ENCODE peak calls at places on chromosomes 4 and X, in nine cellular contexts. R, T, U, Q, P, Z, S, B and W are unnamed samples.

GRCh38 chrX:137052641-137053235 is 18.9 kb upstream of the GPR101 start:
- DNase-seq in R (no peak), T (no peak), U (peak; percentile 6), Q (no peak), P (no peak), Z (peak; percentile 17), S (peak; percentile 65), B (peak; percentile 39), W (no peak)

GRCh38 chrX:16869393-16870094 is 618 bp downstream of the RBBP7 start:
- DNase-seq in R (peak; percentile 34), T (peak; percentile 43), U (peak; percentile 50), Q (peak; percentile 15), P (peak; percentile 13), Z (peak; percentile 46), S (peak; percentile 83), B (peak; percentile 87), W (no peak)

GRCh38 chr4:73137121-73137520 is 67.6 kb upstream of the COX18 start:
- DNase-seq in R (no peak), T (no peak), U (no peak), Q (no peak), P (no peak), Z (no peak), S (no peak), B (no peak), W (no peak)

GRCh38 chr4:151304755-151305154 is 20.6 kb downstream of the SH3D19 start:
- DNase-seq in R (no peak), T (no peak), U (peak; percentile 43), Q (peak; percentile 10), P (peak; percentile 30), Z (no peak), S (peak; percentile 64), B (no peak), W (no peak)

GRCh38 chr4:76984127-76984526 is 34.6 kb downstream of the SEPTIN11 start:
- DNase-seq in R (no peak), T (peak; percentile 23), U (peak; percentile 21), Q (peak; percentile 82), P (peak; percentile 84), Z (no peak), S (no peak), B (no peak), W (no peak)

GRCh38 chr4:175376287-175376977 is 435.6 kb downstream of the GPM6A start:
- DNase-seq in R (no peak), T (no peak), U (no peak), Q (no peak), P (no peak), Z (no peak), S (no peak), B (peak; percentile 61), W (no peak)

GRCh38 chrX:134476284-134476683 is 16.3 kb downstream of the HPRT1 start:
- DNase-seq in R (no peak), T (no peak), U (no peak), Q (no peak), P (no peak), Z (no peak), S (no peak), B (no peak), W (no peak)

GRCh38 chrX:21838937-21839333 is 482 bp upstream of the MBTPS2 start:
- DNase-seq in R (no peak), T (no peak), U (peak; percentile 43), Q (peak; percentile 40), P (no peak), Z (no peak), S (no peak), B (no peak), W (no peak)

GRCh38 chr4:113978561-113979156 is 788 bp downstream of the ARSJ start:
- DNase-seq in R (peak; percentile 37), T (no peak), U (peak; percentile 40), Q (no peak), P (peak; percentile 55), Z (no peak), S (peak; percentile 75), B (peak; percentile 15), W (no peak)

GRCh38 chrX:56947695-56948094 is 47.6 kb downstream of the SPIN3 start:
- DNase-seq in R (no peak), T (no peak), U (peak; percentile 69), Q (no peak), P (no peak), Z (no peak), S (no peak), B (no peak), W (no peak)

GRCh38 chr4:80412322-80412721 is 76.8 kb downstream of the CFAP299 start:
- DNase-seq in R (no peak), T (no peak), U (no peak), Q (no peak), P (no peak), Z (no peak), S (no peak), B (no peak), W (no peak)

GRCh38 chr4:110787109-110787508 is 164.2 kb upstream of the PITX2 start:
- DNase-seq in R (no peak), T (no peak), U (no peak), Q (no peak), P (no peak), Z (no peak), S (no peak), B (no peak), W (no peak)

GRCh38 chrX:15269618-15270521 is at the start of gene ASB9:
- DNase-seq in R (peak; percentile 60), T (peak; percentile 46), U (peak; percentile 93), Q (peak; percentile 62), P (peak; percentile 64), Z (peak; percentile 17), S (peak; percentile 55), B (no peak), W (peak; percentile 44)

GRCh38 chrX:111881715-111882114 is 5.7 kb downstream of the TRPC5OS start:
- DNase-seq in R (no peak), T (no peak), U (no peak), Q (no peak), P (no peak), Z (no peak), S (no peak), B (no peak), W (no peak)

GRCh38 chr4:36172650-36173049 is 71.7 kb downstream of the ARAP2 start:
- DNase-seq in R (no peak), T (no peak), U (no peak), Q (no peak), P (no peak), Z (no peak), S (no peak), B (no peak), W (no peak)

GRCh38 chrX:131762802-131763234 is 218.9 kb downstream of the OR13H1 start:
- DNase-seq in R (no peak), T (peak; percentile 72), U (peak; percentile 54), Q (no peak), P (no peak), Z (peak; percentile 61), S (no peak), B (no peak), W (peak; percentile 64)

GRCh38 chrX:133985164-133986007 is at the start of gene GPC3:
- DNase-seq in R (no peak), T (peak; percentile 34), U (no peak), Q (peak; percentile 62), P (peak; percentile 8), Z (peak; percentile 32), S (peak; percentile 90), B (peak; percentile 87), W (no peak)

GRCh38 chrX:96924581-96924980 is 40.9 kb downstream of the RPA4 start:
- DNase-seq in R (no peak), T (no peak), U (no peak), Q (no peak), P (peak; percentile 70), Z (no peak), S (no peak), B (no peak), W (no peak)

GRCh38 chr4:103773691-103774231 is 54.0 kb upstream of the TACR3 start:
- DNase-seq in R (no peak), T (no peak), U (no peak), Q (no peak), P (no peak), Z (no peak), S (no peak), B (no peak), W (no peak)

DNA sequence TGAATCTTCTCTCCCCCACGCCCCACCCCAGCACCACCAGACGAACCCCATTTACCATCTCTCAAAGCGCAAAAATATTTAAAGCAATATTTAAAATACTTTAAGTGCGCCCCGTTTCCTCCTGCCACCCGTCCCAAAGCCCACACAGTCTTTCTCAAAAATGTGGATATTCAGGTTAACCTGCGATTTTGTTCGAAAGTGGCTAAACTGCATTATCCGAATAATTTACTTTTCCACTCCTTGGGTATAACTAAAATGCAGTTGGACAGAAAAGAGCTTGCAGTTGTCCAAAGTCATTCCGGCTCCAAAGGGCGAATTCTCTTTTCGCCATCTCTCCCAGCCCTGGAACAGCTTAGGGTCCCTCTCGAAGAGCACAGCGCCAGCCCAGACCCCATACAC is 662 bp downstream of the SMIM43 start:
- DNase-seq in R (no peak), T (no peak), U (no peak), Q (no peak), P (peak; percentile 15), Z (no peak), S (no peak), B (no peak), W (no peak)
- H3K4me3 ChIP-seq in R (peak overlapping the region; percentile 34), T (no peak overlapping the region), U (no peak overlapping the region), Q (peak overlapping the region; percentile 77), P (no peak overlapping the region), Z (no peak overlapping the region), S (peak overlapping the region; percentile 80), B (peak overlapping the region; percentile 74), W (peak overlapping the region; percentile 63)

GRCh38 chr4:38306482-38307071 is 346.4 kb downstream of the PTTG2 start:
- DNase-seq in R (no peak), T (no peak), U (no peak), Q (no peak), P (no peak), Z (no peak), S (no peak), B (no peak), W (no peak)
- H3K27ac ChIP-seq in R (no peak overlapping the region), T (no peak overlapping the region), U (no peak overlapping the region), Q (no peak overlapping the region), P (no peak overlapping the region), Z (no peak overlapping the region), S (no peak overlapping the region), B (no peak overlapping the region), W (no peak overlapping the region)

DNA sequence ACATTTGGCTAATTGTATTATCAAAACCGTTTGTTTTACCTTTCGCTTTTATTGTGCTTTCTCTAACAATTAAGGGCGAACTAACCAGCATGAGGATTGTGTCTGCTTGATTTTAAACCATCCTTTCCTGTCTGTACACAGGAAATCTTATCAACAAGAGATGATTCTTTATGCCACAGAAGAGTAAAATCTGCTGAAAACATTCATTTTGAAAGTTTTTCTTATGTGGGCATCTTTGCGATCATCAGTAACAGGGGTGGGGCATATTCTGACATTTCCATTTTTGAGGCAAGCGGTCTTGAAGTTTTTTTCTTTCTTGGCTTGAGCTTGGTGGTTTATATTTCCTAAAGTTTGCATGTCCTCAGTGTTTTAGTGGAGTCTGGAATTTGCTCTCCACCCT is 26.5 kb downstream of the NFKB1 start:
- DNase-seq in R (no peak), T (peak; percentile 61), U (no peak), Q (peak; percentile 31), P (no peak), Z (no peak), S (no peak), B (no peak), W (no peak)
- H3K4me3 ChIP-seq in R (no peak overlapping the region), T (peak overlapping the region; percentile 21), U (no peak overlapping the region), Q (no peak overlapping the region), P (no peak overlapping the region), Z (peak overlapping the region; percentile 36), S (no peak overlapping the region), B (no peak overlapping the region), W (no peak overlapping the region)

DNA sequence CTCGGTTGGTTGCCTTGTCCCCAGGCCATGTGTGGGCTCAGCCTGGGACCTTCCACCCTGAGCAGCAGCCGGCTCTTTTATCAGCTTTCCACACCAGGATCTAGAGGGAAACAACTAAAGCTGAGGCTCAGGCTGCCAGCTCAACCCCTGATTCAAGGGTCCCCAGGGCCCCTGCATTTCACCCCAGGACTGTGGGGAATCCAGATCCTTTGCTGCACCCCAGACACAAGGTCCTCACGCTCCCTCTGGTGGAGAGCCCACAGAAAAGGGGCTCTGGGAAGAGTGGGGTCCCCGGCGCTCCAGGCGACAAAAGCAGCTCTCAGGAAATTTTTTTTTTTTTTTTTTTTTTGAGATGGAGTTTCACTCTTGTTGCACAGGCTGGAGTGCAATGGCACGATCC is 64.3 kb downstream of the ZFYVE28 start:
- DNase-seq in R (no peak), T (peak; percentile 44), U (no peak), Q (no peak), P (no peak), Z (peak; percentile 50), S (peak; percentile 59), B (peak; percentile 59), W (no peak)
- H3K27ac ChIP-seq in R (no peak overlapping the region), T (no peak overlapping the region), U (no peak overlapping the region), Q (no peak overlapping the region), P (no peak overlapping the region), Z (no peak overlapping the region), S (no peak overlapping the region), B (no peak overlapping the region), W (no peak overlapping the region)